ENCODE peak calls at places on chromosome 14, in five cellular contexts. P is suprapubic skin, G is A549, D is esophagus muscularis mucosa, C is ovary. X is an unnamed sample.

GRCh38 chr14:64645220-64645891 is 58.9 kb upstream of the PLEKHG3 start:
- DNase-seq in P (no peak), G (no peak), D (no peak), C (peak), X (no peak)

GRCh38 chr14:53380041-53380440 is 226.9 kb upstream of the DDHD1 start:
- DNase-seq in P (no peak), G (no peak), D (no peak), C (no peak), X (no peak)

GRCh38 chr14:101876539-101876938 is 87.8 kb upstream of the DYNC1H1 start:
- DNase-seq in P (no peak), G (no peak), D (peak), C (no peak), X (peak)

GRCh38 chr14:85415015-85415712 is 114.8 kb upstream of the FLRT2 start:
- DNase-seq in P (no peak), G (peak), D (no peak), C (peak), X (no peak)

GRCh38 chr14:64953310-64953654 is 10.7 kb upstream of the GPX2 start:
- DNase-seq in P (peak), G (no peak), D (no peak), C (no peak), X (no peak)

GRCh38 chr14:35155962-35156361 is 33.6 kb downstream of the PRORP start:
- DNase-seq in P (no peak), G (no peak), D (no peak), C (no peak), X (no peak)

GRCh38 chr14:101934751-101935150 is 29.6 kb upstream of the DYNC1H1 start:
- DNase-seq in P (no peak), G (no peak), D (no peak), C (no peak), X (no peak)

GRCh38 chr14:100428727-100429126 is 105.6 kb downstream of the SLC25A47 start:
- DNase-seq in P (no peak), G (no peak), D (no peak), C (no peak), X (no peak)

GRCh38 chr14:76235628-76236027 is 83.9 kb downstream of the GPATCH2L start:
- DNase-seq in P (no peak), G (no peak), D (no peak), C (no peak), X (no peak)

GRCh38 chr14:104557766-104558165 is 21.8 kb upstream of the C14orf180 start:
- DNase-seq in P (no peak), G (no peak), D (no peak), C (no peak), X (peak)

GRCh38 chr14:104932676-104933631 is 8.3 kb downstream of the PLD4 start:
- DNase-seq in P (peak), G (peak), D (peak), C (peak), X (peak)

GRCh38 chr14:87014854-87015253 is 978.1 kb downstream of the GALC start:
- DNase-seq in P (no peak), G (no peak), D (no peak), C (no peak), X (no peak)

DNA sequence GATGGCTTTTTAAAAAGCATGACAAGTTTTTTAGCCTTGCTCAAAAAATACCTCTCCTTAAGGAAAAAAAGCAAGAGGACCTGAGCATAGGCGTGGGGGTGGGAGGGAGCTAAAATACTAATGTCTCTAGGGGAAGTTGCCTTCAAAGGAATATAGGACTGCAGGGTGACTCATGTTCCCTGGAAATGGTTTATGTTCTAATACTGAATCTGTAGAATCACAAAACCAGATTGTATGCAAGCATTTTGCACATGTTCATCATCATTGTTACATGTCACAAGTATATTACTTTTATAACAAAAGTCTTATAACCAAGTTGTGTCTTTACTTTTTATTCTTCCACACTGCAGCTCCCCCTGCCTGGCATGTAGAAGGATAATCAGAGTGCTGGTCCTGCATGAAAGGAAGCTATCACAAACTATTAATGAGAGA is 36.6 kb downstream of the GPR135 start:
- DNase-seq in P (no peak), G (no peak), D (no peak), C (no peak), X (no peak)
- TF ChIP-seq EP300 in P (no peak), G (no peak), D (no peak), C (no peak), X (no peak)

GRCh38 chr14:36941783-36942521 is 230.5 kb downstream of the SLC25A21 start:
- DNase-seq in P (peak), G (peak), D (no peak), C (peak), X (peak)
- H3K27ac ChIP-seq in P (no peak), G (no peak), D (no peak), C (no peak), X (no peak)

GRCh38 chr14:68693926-68694325 is 98.9 kb downstream of the ZFP36L1 start:
- DNase-seq in P (peak), G (no peak), D (no peak), C (no peak), X (no peak)

GRCh38 chr14:68695871-68696665 is 96.8 kb downstream of the ZFP36L1 start:
- DNase-seq in P (peak), G (no peak), D (no peak), C (no peak), X (no peak)

GRCh38 chr14:68696721-68697495 is 96.0 kb downstream of the ZFP36L1 start:
- DNase-seq in P (peak), G (no peak), D (no peak), C (no peak), X (no peak)

GRCh38 chr14:68694516-68695235 is 98.2 kb downstream of the ZFP36L1 start:
- DNase-seq in P (peak), G (no peak), D (no peak), C (no peak), X (no peak)

GRCh38 chr14:68695326-68695768 is 97.5 kb downstream of the ZFP36L1 start:
- DNase-seq in P (peak), G (peak), D (no peak), C (peak), X (no peak)
- TF ChIP-seq EP300 in P (no peak), G (peak), D (no peak), C (no peak), X (no peak)

DNA sequence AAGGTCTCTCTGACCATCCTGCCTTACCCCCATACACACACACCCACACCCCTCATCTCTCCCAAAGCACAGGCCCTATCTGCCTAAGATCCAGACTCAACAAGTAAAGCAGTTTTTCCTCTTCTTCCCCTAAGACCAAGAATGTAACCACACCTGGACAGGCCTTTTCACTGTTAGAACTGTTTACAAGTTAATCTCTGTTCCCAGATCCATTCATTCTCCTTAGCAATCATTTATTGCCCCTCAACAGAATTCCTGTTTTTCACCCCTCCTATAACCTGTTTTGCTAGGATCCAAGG is 1.9 kb upstream of the CIROP start:
- DNase-seq in P (no peak), G (no peak), D (no peak), C (no peak), X (no peak)
- H3K27ac ChIP-seq in P (no peak), G (no peak), D (no peak), C (no peak), X (no peak)

GRCh38 chr14:91149462-91149861 is 35.6 kb downstream of the DGLUCY start:
- DNase-seq in P (no peak), G (peak), D (no peak), C (peak), X (peak)
- TF ChIP-seq EP300 in P (peak), G (peak), D (no peak), C (no peak), X (no peak)